ENCODE peak calls at places on chromosomes 11 and 22, in four cellular contexts. X is neuronal stem cell, Z is trophoblast cell, T is H1. J is an unnamed sample.

GRCh38 chr11:70435361-70435760 is 37.0 kb downstream of the CTTN start:
- DNase-seq in X (no peak), Z (no peak), T (no peak), J (no peak)

GRCh38 chr11:117597083-117597482 is 199.9 kb downstream of the DSCAML1 start:
- DNase-seq in X (peak), Z (peak), T (peak), J (peak)

GRCh38 chr22:43331698-43332097 is 11.5 kb downstream of the SCUBE1 start:
- DNase-seq in X (no peak), Z (no peak), T (no peak), J (no peak)

GRCh38 chr11:78350101-78350645 is 67.4 kb downstream of the GAB2 start:
- DNase-seq in X (no peak), Z (no peak), T (no peak), J (peak)

GRCh38 chr22:41892721-41893120 is 22.2 kb downstream of the SHISA8 start:
- DNase-seq in X (no peak), Z (no peak), T (no peak), J (no peak)

GRCh38 chr11:70883973-70884688 is 368.2 kb downstream of the SHANK2 start:
- DNase-seq in X (no peak), Z (no peak), T (no peak), J (no peak)

GRCh38 chr11:62487698-62488551 is 58.7 kb downstream of the AHNAK start:
- DNase-seq in X (no peak), Z (no peak), T (no peak), J (no peak)

GRCh38 chr11:15748673-15749190 is 607.6 kb downstream of the SOX6 start:
- DNase-seq in X (no peak), Z (no peak), T (no peak), J (no peak)

GRCh38 chr11:45285289-45285828 is 782 bp downstream of the SYT13 start:
- DNase-seq in X (no peak), Z (no peak), T (peak), J (no peak)

GRCh38 chr11:88231894-88232482 is 56.7 kb upstream of the RAB38 start:
- DNase-seq in X (peak), Z (no peak), T (no peak), J (peak)

GRCh38 chr22:45484742-45485141 is 17.9 kb upstream of the FBLN1 start:
- DNase-seq in X (no peak), Z (no peak), T (no peak), J (no peak)

GRCh38 chr11:115197433-115197832 is 306.8 kb downstream of the CADM1 start:
- DNase-seq in X (no peak), Z (no peak), T (no peak), J (peak)

GRCh38 chr11:93020248-93021088 is 51.0 kb downstream of the MTNR1B start:
- DNase-seq in X (peak), Z (no peak), T (no peak), J (peak)

GRCh38 chr11:3880724-3881123 is 25.3 kb downstream of the STIM1 start:
- DNase-seq in X (no peak), Z (no peak), T (no peak), J (peak)

GRCh38 chr22:32764330-32765116 is 37.0 kb upstream of the TIMP3 start:
- DNase-seq in X (no peak), Z (peak), T (no peak), J (peak)

GRCh38 chr11:108198833-108199232 is 23.6 kb downstream of the NPAT start:
- DNase-seq in X (no peak), Z (no peak), T (no peak), J (no peak)

GRCh38 chr11:102406099-102406498 is 46.5 kb downstream of the TMEM123 start:
- DNase-seq in X (no peak), Z (no peak), T (no peak), J (no peak)

GRCh38 chr11:128569291-128569690 is 18.1 kb downstream of the ETS1 start:
- DNase-seq in X (no peak), Z (no peak), T (no peak), J (no peak)

GRCh38 chr11:115437902-115438575 is 66.2 kb downstream of the CADM1 start:
- DNase-seq in X (no peak), Z (no peak), T (no peak), J (no peak)

GRCh38 chr22:23632178-23632577 is at the start of gene DRICH1:
- DNase-seq in X (no peak), Z (no peak), T (no peak), J (no peak)

GRCh38 chr11:93288079-93288478 is 42.5 kb upstream of the DEUP1 start:
- DNase-seq in X (no peak), Z (no peak), T (no peak), J (no peak)

GRCh38 chr22:24772493-24773220 is 1.9 kb downstream of the PIWIL3 start:
- DNase-seq in X (peak), Z (no peak), T (peak), J (peak)

GRCh38 chr11:47403135-47403534 is 5.3 kb upstream of the SLC39A13 start:
- DNase-seq in X (no peak), Z (no peak), T (no peak), J (no peak)

GRCh38 chr22:21657361-21658118 is 8.3 kb upstream of the PPIL2 start:
- DNase-seq in X (peak), Z (peak), T (peak), J (peak)

GRCh38 chr11:114322934-114323333 is 26.7 kb downstream of the NNMT start:
- DNase-seq in X (no peak), Z (no peak), T (no peak), J (no peak)

GRCh38 chr22:31291403-31291715 is 929 bp downstream of the PIK3IP1 start:
- DNase-seq in X (no peak), Z (no peak), T (no peak), J (no peak)

GRCh38 chr22:44438481-44439131 is 59.4 kb downstream of the RTL6 start:
- DNase-seq in X (no peak), Z (no peak), T (no peak), J (no peak)

GRCh38 chr22:42376721-42377177 is 55.5 kb downstream of the NFAM1 start:
- DNase-seq in X (peak), Z (no peak), T (no peak), J (peak)

GRCh38 chr22:37154925-37155712 is 5.4 kb upstream of the IL2RB start:
- DNase-seq in X (no peak), Z (peak), T (no peak), J (no peak)

GRCh38 chr22:27170491-27170890 is 513.1 kb downstream of the MIAT start:
- DNase-seq in X (no peak), Z (no peak), T (no peak), J (peak)

GRCh38 chr11:5384335-5384734 is 723 bp downstream of the OR51M1 start:
- DNase-seq in X (no peak), Z (no peak), T (no peak), J (no peak)
- H3K4ac ChIP-seq in X (no peak), Z (no peak), T (no peak), J (no peak)

GRCh38 chr11:23022854-23023253 is 162.6 kb upstream of the CCDC179 start:
- DNase-seq in X (no peak), Z (no peak), T (no peak), J (no peak)
- H3K4ac ChIP-seq in X (no peak), Z (no peak), T (no peak), J (peak)

GRCh38 chr11:17277024-17277584 is 565 bp downstream of the NUCB2 start:
- DNase-seq in X (no peak), Z (no peak), T (no peak), J (peak)
- H3K4ac ChIP-seq in X (no peak), Z (peak), T (no peak), J (peak)

GRCh38 chr11:59142530-59143507 is at the start of gene FAM111A:
- DNase-seq in X (peak), Z (peak), T (peak), J (peak)
- H3K4ac ChIP-seq in X (no peak), Z (no peak), T (no peak), J (peak)

GRCh38 chr11:105829084-105829483 is 193.0 kb downstream of the MSANTD4 start:
- DNase-seq in X (no peak), Z (no peak), T (no peak), J (no peak)
- H3K4ac ChIP-seq in X (no peak), Z (no peak), T (no peak), J (no peak)

DNA sequence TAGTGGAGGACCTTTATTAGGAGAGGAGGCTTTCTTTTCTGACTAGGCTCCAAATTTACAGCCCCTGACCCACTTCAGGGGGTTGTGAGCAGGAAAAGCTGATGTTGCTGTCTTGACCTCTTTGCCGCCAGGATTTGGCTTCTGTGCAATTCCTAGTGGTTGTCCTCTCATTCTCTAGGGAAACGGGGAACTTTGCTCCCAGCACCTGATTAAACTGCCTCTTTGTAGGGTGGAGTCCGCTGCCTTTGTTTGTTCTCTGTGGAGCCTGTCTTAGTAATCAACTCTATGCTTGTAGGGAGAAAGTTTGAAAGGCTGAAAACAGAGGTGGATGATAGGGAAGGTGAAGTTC is 16.3 kb downstream of the CTNND1 start:
- DNase-seq in X (no peak), Z (no peak), T (no peak), J (no peak)
- H3K4ac ChIP-seq in X (no peak), Z (peak), T (no peak), J (peak)

GRCh38 chr11:12126352-12127019 is 16.1 kb downstream of the MICAL2 start:
- DNase-seq in X (no peak), Z (peak), T (no peak), J (peak)
- H3K4ac ChIP-seq in X (no peak), Z (no peak), T (no peak), J (peak)

GRCh38 chr11:125593113-125593761 is 585 bp downstream of the STT3A start:
- DNase-seq in X (no peak), Z (no peak), T (no peak), J (peak)

GRCh38 chr11:125594958-125595357 is 2.3 kb downstream of the STT3A start:
- DNase-seq in X (no peak), Z (no peak), T (no peak), J (no peak)

GRCh38 chr11:125588505-125588904 is 4.1 kb upstream of the STT3A start:
- DNase-seq in X (no peak), Z (no peak), T (no peak), J (peak)

GRCh38 chr11:125591659-125592304 is 870 bp upstream of the STT3A start:
- DNase-seq in X (no peak), Z (peak), T (no peak), J (peak)

DNA sequence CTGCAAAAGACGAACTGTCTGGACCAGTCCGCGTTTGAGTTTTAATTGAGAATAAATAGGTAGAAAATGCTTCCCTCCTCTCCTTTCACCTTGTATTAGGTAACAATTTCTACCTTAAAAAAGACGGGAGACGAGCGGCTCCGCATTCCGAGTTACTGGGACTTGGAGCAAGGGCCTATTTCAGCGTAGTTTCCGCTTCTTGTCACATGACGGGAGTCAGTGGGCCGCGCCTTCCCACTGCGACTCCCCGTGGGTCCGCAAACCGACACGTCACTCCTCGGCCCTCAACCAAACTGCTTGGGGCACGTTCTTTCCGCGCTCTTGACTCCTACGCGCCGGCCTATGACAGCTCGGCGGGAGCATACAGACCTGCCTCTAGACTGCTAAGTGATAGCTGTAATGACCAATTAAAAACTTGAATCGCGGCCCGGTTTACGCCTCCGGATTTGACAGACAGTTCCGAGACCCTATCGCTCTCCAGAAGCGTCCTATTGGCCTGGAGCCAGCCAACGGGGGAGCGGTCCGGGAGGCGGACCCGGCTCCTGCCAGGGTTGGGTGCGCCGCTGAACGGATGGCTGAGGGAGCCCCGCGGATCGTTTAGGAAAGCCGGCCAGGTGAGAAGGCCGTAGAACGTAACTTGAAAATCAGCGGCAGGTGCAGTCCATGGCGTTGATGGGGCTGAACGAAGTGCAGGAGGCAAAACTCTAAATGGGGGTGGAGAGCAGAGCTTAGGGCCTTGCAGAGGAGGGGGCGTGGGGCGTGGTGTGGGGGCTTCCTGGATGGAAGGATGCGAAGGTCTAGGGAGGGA is at the start of gene STT3A:
- DNase-seq in X (peak), Z (peak), T (peak), J (peak)
- H3K4ac ChIP-seq in X (no peak), Z (peak), T (peak), J (peak)

J was measured in IMR-90.